ENCODE peak calls at places on chromosomes 2 and 18, in five cellular contexts. Z, G, A, L and D are unnamed samples.

GRCh38 chr2:234251326-234252271 is 201.1 kb downstream of the SPP2 start:
- DNase-seq in L (no peak), G (no peak), A (peak), Z (no peak), D (no peak)

GRCh38 chr2:26457241-26457666 is 20.7 kb downstream of the OTOF start:
- DNase-seq in A (no peak), G (no peak), Z (no peak), L (no peak), D (no peak)

GRCh38 chr2:238120463-238121298 is 17.8 kb upstream of the KLHL30 start:
- DNase-seq in G (no peak), L (no peak), Z (peak), A (peak), D (no peak)

GRCh38 chr2:223459328-223459939 is 142.7 kb downstream of the SCG2 start:
- DNase-seq in L (no peak), G (no peak), A (peak), Z (no peak), D (peak)

GRCh38 chr18:22434973-22435608 is 17.4 kb upstream of the CTAGE1 start:
- DNase-seq in Z (no peak), L (no peak), G (no peak), A (peak), D (no peak)

GRCh38 chr2:27496357-27497287 is at the start of gene GCKR:
- DNase-seq in Z (no peak), A (peak), G (no peak), L (no peak), D (no peak)

GRCh38 chr2:62731275-62731674 is 25.8 kb downstream of the EHBP1 start:
- DNase-seq in A (no peak), Z (no peak), L (no peak), G (no peak), D (no peak)

GRCh38 chr2:214706986-214707385 is 102.5 kb downstream of the BARD1 start:
- DNase-seq in A (peak), L (no peak), Z (no peak), G (no peak), D (no peak)

GRCh38 chr2:195312662-195313061 is 344.4 kb upstream of the SLC39A10 start:
- DNase-seq in G (peak), Z (no peak), L (peak), A (peak), D (peak)

GRCh38 chr2:230564805-230565779 is 147.6 kb upstream of the CAB39 start:
- DNase-seq in L (peak), A (peak), Z (no peak), G (peak), D (peak)

GRCh38 chr2:241545113-241545512 is 13.4 kb upstream of the BOK start:
- DNase-seq in A (peak), L (no peak), G (no peak), Z (no peak), D (no peak)

GRCh38 chr2:9434484-9434883 is 11.0 kb downstream of the CPSF3 start:
- DNase-seq in A (no peak), G (no peak), L (no peak), Z (no peak), D (no peak)

GRCh38 chr2:10413488-10413887 is 34.6 kb downstream of the ODC1 start:
- DNase-seq in L (no peak), A (no peak), Z (no peak), G (no peak), D (no peak)

GRCh38 chr18:10049721-10050120 is 135.9 kb downstream of the VAPA start:
- DNase-seq in Z (no peak), G (no peak), L (no peak), A (peak), D (no peak)

GRCh38 chr18:36775396-36775795 is 53.4 kb downstream of the TPGS2 start:
- DNase-seq in G (no peak), A (no peak), Z (no peak), L (no peak), D (no peak)

GRCh38 chr2:48519608-48520007 is 10.3 kb upstream of the STON1 start:
- DNase-seq in L (no peak), A (no peak), Z (no peak), G (no peak), D (peak)

GRCh38 chr2:38215993-38216392 is 140.0 kb upstream of the CYP1B1 start:
- DNase-seq in G (no peak), L (no peak), Z (no peak), A (peak), D (no peak)

GRCh38 chr18:47265197-47265596 is 13.7 kb upstream of the SKOR2 start:
- DNase-seq in G (no peak), L (no peak), A (peak), Z (no peak), D (no peak)

GRCh38 chr2:2667690-2668089 is 336.6 kb upstream of the MYT1L start:
- DNase-seq in Z (no peak), G (no peak), A (no peak), L (no peak), D (no peak)

GRCh38 chr18:79506191-79507075 is 110.7 kb downstream of the NFATC1 start:
- DNase-seq in G (no peak), Z (peak), L (peak), A (peak), D (no peak)

GRCh38 chr2:212595036-212595654 is 56.5 kb upstream of the ERBB4 start:
- DNase-seq in G (peak), L (no peak), A (peak), Z (no peak), D (peak)

GRCh38 chr2:75030218-75031009 is 72.0 kb downstream of the POLE4 start:
- DNase-seq in Z (no peak), G (no peak), A (no peak), L (no peak), D (no peak)

GRCh38 chr18:41618135-41618534 is 336.9 kb upstream of the PIK3C3 start:
- DNase-seq in G (no peak), A (no peak), Z (no peak), L (no peak), D (no peak)

GRCh38 chr2:100730290-100730868 is 89.6 kb upstream of the NPAS2 start:
- DNase-seq in G (peak), Z (peak), A (peak), L (no peak), D (peak)

GRCh38 chr2:201656102-201656501 is 12.8 kb upstream of the TMEM237 start:
- DNase-seq in Z (no peak), L (no peak), G (no peak), A (no peak), D (no peak)

GRCh38 chr2:74835831-74836674 is 2.1 kb downstream of the HK2 start:
- DNase-seq in Z (no peak), G (peak), A (peak), L (peak), D (peak)

GRCh38 chr2:200121931-200122330 is 166.5 kb downstream of the MAIP1 start:
- DNase-seq in Z (no peak), A (no peak), L (no peak), G (no peak), D (no peak)

GRCh38 chr2:46163804-46164569 is 133.2 kb upstream of the EPAS1 start:
- DNase-seq in L (no peak), A (peak), Z (no peak), G (no peak), D (no peak)

GRCh38 chr18:75858754-75859153 is 431.3 kb upstream of the SMIM21 start:
- DNase-seq in L (no peak), Z (no peak), A (no peak), G (no peak), D (no peak)